ENCODE peak calls at places on chromosome 11, in ten cellular contexts. One of them, this sample, is unnamed.

GRCh38 chr11:12925520-12925919 is 83.6 kb upstream of the RASSF10 start:
- DNase-seq in naive thymus-derived CD8-positive, alpha-beta T cell: no peak
- DNase-seq in COR-L47: no peak
- DNase-seq in DMS153: no peak
- DNase-seq in ELR: no peak
- DNase-seq in T47D: no peak
- DNase-seq in T-cell: no peak
- DNase-seq in omental fat pad: no peak
- DNase-seq in stimulated activated naive CD4-positive, alpha-beta T cell treated with Interleukin-2 at 50 U/mL for 16 hours: no peak
- DNase-seq in NCI-H1092: no peak
- DNase-seq in this sample: no peak

GRCh38 chr11:97454988-97455387 is 1065.2 kb downstream of the JRKL start:
- DNase-seq in naive thymus-derived CD8-positive, alpha-beta T cell: no peak
- DNase-seq in COR-L47: peak; percentile 52
- DNase-seq in DMS153: no peak
- DNase-seq in ELR: peak; percentile 70
- DNase-seq in T47D: peak; percentile 75
- DNase-seq in T-cell: no peak
- DNase-seq in omental fat pad: no peak
- DNase-seq in stimulated activated naive CD4-positive, alpha-beta T cell treated with Interleukin-2 at 50 U/mL for 16 hours: no peak
- DNase-seq in NCI-H1092: peak; percentile 27
- DNase-seq in this sample: no peak

GRCh38 chr11:63639195-63639832 is 25.1 kb upstream of the PLAAT3 start:
- DNase-seq in naive thymus-derived CD8-positive, alpha-beta T cell: no peak
- DNase-seq in COR-L47: no peak
- DNase-seq in DMS153: no peak
- DNase-seq in ELR: peak; percentile 54
- DNase-seq in T47D: no peak
- DNase-seq in T-cell: no peak
- DNase-seq in omental fat pad: no peak
- DNase-seq in stimulated activated naive CD4-positive, alpha-beta T cell treated with Interleukin-2 at 50 U/mL for 16 hours: no peak
- DNase-seq in NCI-H1092: no peak
- DNase-seq in this sample: no peak

GRCh38 chr11:18844753-18845367 is 53.3 kb upstream of the PTPN5 start:
- DNase-seq in naive thymus-derived CD8-positive, alpha-beta T cell: no peak
- DNase-seq in COR-L47: peak; percentile 13
- DNase-seq in DMS153: peak; percentile 15
- DNase-seq in ELR: peak; percentile 59
- DNase-seq in T47D: peak; percentile 52
- DNase-seq in T-cell: no peak
- DNase-seq in omental fat pad: no peak
- DNase-seq in stimulated activated naive CD4-positive, alpha-beta T cell treated with Interleukin-2 at 50 U/mL for 16 hours: no peak
- DNase-seq in NCI-H1092: no peak
- DNase-seq in this sample: peak; percentile 36

GRCh38 chr11:11993814-11994213 is 14.6 kb downstream of the DKK3 start:
- DNase-seq in naive thymus-derived CD8-positive, alpha-beta T cell: no peak
- DNase-seq in COR-L47: no peak
- DNase-seq in DMS153: no peak
- DNase-seq in ELR: peak; percentile 96
- DNase-seq in T47D: peak; percentile 16
- DNase-seq in T-cell: no peak
- DNase-seq in omental fat pad: no peak
- DNase-seq in stimulated activated naive CD4-positive, alpha-beta T cell treated with Interleukin-2 at 50 U/mL for 16 hours: no peak
- DNase-seq in NCI-H1092: no peak
- DNase-seq in this sample: no peak

GRCh38 chr11:126465573-126466287 is 110.2 kb downstream of the ST3GAL4 start:
- DNase-seq in naive thymus-derived CD8-positive, alpha-beta T cell: no peak
- DNase-seq in COR-L47: peak; percentile 79
- DNase-seq in DMS153: peak; percentile 39
- DNase-seq in ELR: no peak
- DNase-seq in T47D: no peak
- DNase-seq in T-cell: no peak
- DNase-seq in omental fat pad: no peak
- DNase-seq in stimulated activated naive CD4-positive, alpha-beta T cell treated with Interleukin-2 at 50 U/mL for 16 hours: no peak
- DNase-seq in NCI-H1092: peak; percentile 61
- DNase-seq in this sample: no peak

GRCh38 chr11:114416441-114416928 is 16.0 kb downstream of the RBM7 start:
- DNase-seq in naive thymus-derived CD8-positive, alpha-beta T cell: no peak
- DNase-seq in COR-L47: no peak
- DNase-seq in DMS153: no peak
- DNase-seq in ELR: peak; percentile 22
- DNase-seq in T47D: no peak
- DNase-seq in T-cell: no peak
- DNase-seq in omental fat pad: no peak
- DNase-seq in stimulated activated naive CD4-positive, alpha-beta T cell treated with Interleukin-2 at 50 U/mL for 16 hours: no peak
- DNase-seq in NCI-H1092: no peak
- DNase-seq in this sample: no peak

GRCh38 chr11:127252321-127252720 is 251.8 kb upstream of the KIRREL3 start:
- DNase-seq in naive thymus-derived CD8-positive, alpha-beta T cell: no peak
- DNase-seq in COR-L47: no peak
- DNase-seq in DMS153: no peak
- DNase-seq in ELR: no peak
- DNase-seq in T47D: no peak
- DNase-seq in T-cell: no peak
- DNase-seq in omental fat pad: no peak
- DNase-seq in stimulated activated naive CD4-positive, alpha-beta T cell treated with Interleukin-2 at 50 U/mL for 16 hours: no peak
- DNase-seq in NCI-H1092: no peak
- DNase-seq in this sample: peak; percentile 31

GRCh38 chr11:76623884-76624419 is 46.6 kb downstream of the LRRC32 start:
- DNase-seq in naive thymus-derived CD8-positive, alpha-beta T cell: no peak
- DNase-seq in COR-L47: no peak
- DNase-seq in DMS153: no peak
- DNase-seq in ELR: no peak
- DNase-seq in T47D: no peak
- DNase-seq in T-cell: no peak
- DNase-seq in omental fat pad: no peak
- DNase-seq in stimulated activated naive CD4-positive, alpha-beta T cell treated with Interleukin-2 at 50 U/mL for 16 hours: no peak
- DNase-seq in NCI-H1092: no peak
- DNase-seq in this sample: no peak

GRCh38 chr11:75760710-75761493 is 7.7 kb upstream of the DGAT2 start:
- DNase-seq in naive thymus-derived CD8-positive, alpha-beta T cell: no peak
- DNase-seq in COR-L47: no peak
- DNase-seq in DMS153: no peak
- DNase-seq in ELR: peak; percentile 91
- DNase-seq in T47D: no peak
- DNase-seq in T-cell: no peak
- DNase-seq in omental fat pad: no peak
- DNase-seq in stimulated activated naive CD4-positive, alpha-beta T cell treated with Interleukin-2 at 50 U/mL for 16 hours: no peak
- DNase-seq in NCI-H1092: no peak
- DNase-seq in this sample: no peak

GRCh38 chr11:91926967-91927366 is 297.7 kb upstream of the FAT3 start:
- DNase-seq in naive thymus-derived CD8-positive, alpha-beta T cell: no peak
- DNase-seq in COR-L47: no peak
- DNase-seq in DMS153: no peak
- DNase-seq in ELR: no peak
- DNase-seq in T47D: no peak
- DNase-seq in T-cell: no peak
- DNase-seq in omental fat pad: no peak
- DNase-seq in stimulated activated naive CD4-positive, alpha-beta T cell treated with Interleukin-2 at 50 U/mL for 16 hours: no peak
- DNase-seq in NCI-H1092: no peak
- DNase-seq in this sample: no peak

GRCh38 chr11:59221438-59221837 is 8.7 kb upstream of the MPEG1 start:
- DNase-seq in naive thymus-derived CD8-positive, alpha-beta T cell: no peak
- DNase-seq in COR-L47: no peak
- DNase-seq in DMS153: no peak
- DNase-seq in ELR: peak; percentile 80
- DNase-seq in T47D: no peak
- DNase-seq in T-cell: no peak
- DNase-seq in omental fat pad: no peak
- DNase-seq in stimulated activated naive CD4-positive, alpha-beta T cell treated with Interleukin-2 at 50 U/mL for 16 hours: no peak
- DNase-seq in NCI-H1092: no peak
- DNase-seq in this sample: no peak

GRCh38 chr11:127392575-127392974 is 392.0 kb upstream of the KIRREL3 start:
- DNase-seq in naive thymus-derived CD8-positive, alpha-beta T cell: no peak
- DNase-seq in COR-L47: no peak
- DNase-seq in DMS153: no peak
- DNase-seq in ELR: no peak
- DNase-seq in T47D: no peak
- DNase-seq in T-cell: no peak
- DNase-seq in omental fat pad: no peak
- DNase-seq in stimulated activated naive CD4-positive, alpha-beta T cell treated with Interleukin-2 at 50 U/mL for 16 hours: no peak
- DNase-seq in NCI-H1092: no peak
- DNase-seq in this sample: no peak

GRCh38 chr11:115637842-115638241 is 133.6 kb upstream of the CADM1 start:
- DNase-seq in naive thymus-derived CD8-positive, alpha-beta T cell: no peak
- DNase-seq in COR-L47: no peak
- DNase-seq in DMS153: no peak
- DNase-seq in ELR: no peak
- DNase-seq in T47D: no peak
- DNase-seq in T-cell: no peak
- DNase-seq in omental fat pad: no peak
- DNase-seq in stimulated activated naive CD4-positive, alpha-beta T cell treated with Interleukin-2 at 50 U/mL for 16 hours: no peak
- DNase-seq in NCI-H1092: no peak
- DNase-seq in this sample: no peak

GRCh38 chr11:97761175-97761574 is 1259.6 kb upstream of the CNTN5 start:
- DNase-seq in naive thymus-derived CD8-positive, alpha-beta T cell: no peak
- DNase-seq in COR-L47: no peak
- DNase-seq in DMS153: no peak
- DNase-seq in ELR: no peak
- DNase-seq in T47D: no peak
- DNase-seq in T-cell: no peak
- DNase-seq in omental fat pad: no peak
- DNase-seq in stimulated activated naive CD4-positive, alpha-beta T cell treated with Interleukin-2 at 50 U/mL for 16 hours: no peak
- DNase-seq in NCI-H1092: no peak
- DNase-seq in this sample: no peak

GRCh38 chr11:130580372-130580771 is 131.9 kb downstream of the ADAMTS15 start:
- DNase-seq in naive thymus-derived CD8-positive, alpha-beta T cell: no peak
- DNase-seq in COR-L47: peak; percentile 83
- DNase-seq in DMS153: peak; percentile 87
- DNase-seq in ELR: peak; percentile 77
- DNase-seq in T47D: no peak
- DNase-seq in T-cell: no peak
- DNase-seq in omental fat pad: no peak
- DNase-seq in stimulated activated naive CD4-positive, alpha-beta T cell treated with Interleukin-2 at 50 U/mL for 16 hours: no peak
- DNase-seq in NCI-H1092: no peak
- DNase-seq in this sample: no peak

GRCh38 chr11:64305691-64306562 is 603 bp downstream of the ESRRA start:
- DNase-seq in naive thymus-derived CD8-positive, alpha-beta T cell: peak; percentile 53
- DNase-seq in COR-L47: peak; percentile 51
- DNase-seq in DMS153: peak; percentile 25
- DNase-seq in ELR: peak; percentile 56
- DNase-seq in T47D: peak; percentile 78
- DNase-seq in T-cell: peak; percentile 45
- DNase-seq in omental fat pad: no peak
- DNase-seq in stimulated activated naive CD4-positive, alpha-beta T cell treated with Interleukin-2 at 50 U/mL for 16 hours: peak; percentile 66
- DNase-seq in NCI-H1092: no peak
- DNase-seq in this sample: peak; percentile 69

GRCh38 chr11:112225753-112226061 is 521 bp upstream of the PTS start:
- DNase-seq in naive thymus-derived CD8-positive, alpha-beta T cell: no peak
- DNase-seq in COR-L47: peak; percentile 17
- DNase-seq in DMS153: no peak
- DNase-seq in ELR: peak; percentile 85
- DNase-seq in T47D: no peak
- DNase-seq in T-cell: no peak
- DNase-seq in omental fat pad: no peak
- DNase-seq in stimulated activated naive CD4-positive, alpha-beta T cell treated with Interleukin-2 at 50 U/mL for 16 hours: no peak
- DNase-seq in NCI-H1092: peak; percentile 27
- DNase-seq in this sample: no peak

GRCh38 chr11:8252946-8253345 is 10.7 kb downstream of the LMO1 start:
- DNase-seq in naive thymus-derived CD8-positive, alpha-beta T cell: no peak
- DNase-seq in COR-L47: no peak
- DNase-seq in DMS153: no peak
- DNase-seq in ELR: no peak
- DNase-seq in T47D: no peak
- DNase-seq in T-cell: no peak
- DNase-seq in omental fat pad: no peak
- DNase-seq in stimulated activated naive CD4-positive, alpha-beta T cell treated with Interleukin-2 at 50 U/mL for 16 hours: no peak
- DNase-seq in NCI-H1092: no peak
- DNase-seq in this sample: no peak

GRCh38 chr11:120303004-120303637 is 22.0 kb upstream of the TLCD5 start:
- DNase-seq in naive thymus-derived CD8-positive, alpha-beta T cell: peak; percentile 30
- DNase-seq in COR-L47: peak; percentile 62
- DNase-seq in DMS153: peak; percentile 22
- DNase-seq in ELR: peak; percentile 86
- DNase-seq in T47D: peak; percentile 89
- DNase-seq in T-cell: peak; percentile 8
- DNase-seq in omental fat pad: peak; percentile 65
- DNase-seq in stimulated activated naive CD4-positive, alpha-beta T cell treated with Interleukin-2 at 50 U/mL for 16 hours: peak; percentile 55
- DNase-seq in NCI-H1092: peak; percentile 32
- DNase-seq in this sample: peak; percentile 79

GRCh38 chr11:12441081-12441801 is 63.9 kb downstream of the PARVA start:
- DNase-seq in naive thymus-derived CD8-positive, alpha-beta T cell: no peak
- DNase-seq in COR-L47: no peak
- DNase-seq in DMS153: no peak
- DNase-seq in ELR: peak; percentile 70
- DNase-seq in T47D: no peak
- DNase-seq in T-cell: no peak
- DNase-seq in omental fat pad: no peak
- DNase-seq in stimulated activated naive CD4-positive, alpha-beta T cell treated with Interleukin-2 at 50 U/mL for 16 hours: no peak
- DNase-seq in NCI-H1092: no peak
- DNase-seq in this sample: no peak

GRCh38 chr11:36818410-36818809 is 220.4 kb upstream of the RAG2 start:
- DNase-seq in naive thymus-derived CD8-positive, alpha-beta T cell: no peak
- DNase-seq in COR-L47: no peak
- DNase-seq in DMS153: no peak
- DNase-seq in ELR: peak; percentile 38
- DNase-seq in T47D: peak; percentile 8
- DNase-seq in T-cell: no peak
- DNase-seq in omental fat pad: no peak
- DNase-seq in stimulated activated naive CD4-positive, alpha-beta T cell treated with Interleukin-2 at 50 U/mL for 16 hours: no peak
- DNase-seq in NCI-H1092: no peak
- DNase-seq in this sample: peak; percentile 6

GRCh38 chr11:71283960-71284359 is 31.6 kb upstream of the SHANK2 start:
- DNase-seq in naive thymus-derived CD8-positive, alpha-beta T cell: no peak
- DNase-seq in COR-L47: no peak
- DNase-seq in DMS153: no peak
- DNase-seq in ELR: no peak
- DNase-seq in T47D: peak; percentile 98
- DNase-seq in T-cell: no peak
- DNase-seq in omental fat pad: no peak
- DNase-seq in stimulated activated naive CD4-positive, alpha-beta T cell treated with Interleukin-2 at 50 U/mL for 16 hours: no peak
- DNase-seq in NCI-H1092: no peak
- DNase-seq in this sample: no peak

GRCh38 chr11:33620423-33621120 is 80.1 kb downstream of the C11orf91 start:
- DNase-seq in naive thymus-derived CD8-positive, alpha-beta T cell: no peak
- DNase-seq in COR-L47: peak; percentile 70
- DNase-seq in DMS153: no peak
- DNase-seq in ELR: peak; percentile 71
- DNase-seq in T47D: no peak
- DNase-seq in T-cell: no peak
- DNase-seq in omental fat pad: no peak
- DNase-seq in stimulated activated naive CD4-positive, alpha-beta T cell treated with Interleukin-2 at 50 U/mL for 16 hours: no peak
- DNase-seq in NCI-H1092: no peak
- DNase-seq in this sample: no peak

GRCh38 chr11:12531681-12532080 is 142.5 kb upstream of the TEAD1 start:
- DNase-seq in naive thymus-derived CD8-positive, alpha-beta T cell: no peak
- DNase-seq in COR-L47: no peak
- DNase-seq in DMS153: no peak
- DNase-seq in ELR: no peak
- DNase-seq in T47D: no peak
- DNase-seq in T-cell: no peak
- DNase-seq in omental fat pad: no peak
- DNase-seq in stimulated activated naive CD4-positive, alpha-beta T cell treated with Interleukin-2 at 50 U/mL for 16 hours: no peak
- DNase-seq in NCI-H1092: no peak
- DNase-seq in this sample: no peak

GRCh38 chr11:11324090-11324489 is 29.0 kb downstream of the CSNK2A3 start:
- DNase-seq in naive thymus-derived CD8-positive, alpha-beta T cell: no peak
- DNase-seq in COR-L47: no peak
- DNase-seq in DMS153: no peak
- DNase-seq in ELR: no peak
- DNase-seq in T47D: no peak
- DNase-seq in T-cell: no peak
- DNase-seq in omental fat pad: no peak
- DNase-seq in stimulated activated naive CD4-positive, alpha-beta T cell treated with Interleukin-2 at 50 U/mL for 16 hours: no peak
- DNase-seq in NCI-H1092: no peak
- DNase-seq in this sample: no peak

GRCh38 chr11:995752-996420 is 40.6 kb downstream of the MUC6 start:
- DNase-seq in naive thymus-derived CD8-positive, alpha-beta T cell: no peak
- DNase-seq in COR-L47: no peak
- DNase-seq in DMS153: no peak
- DNase-seq in ELR: no peak
- DNase-seq in T47D: peak; percentile 34
- DNase-seq in T-cell: no peak
- DNase-seq in omental fat pad: no peak
- DNase-seq in stimulated activated naive CD4-positive, alpha-beta T cell treated with Interleukin-2 at 50 U/mL for 16 hours: no peak
- DNase-seq in NCI-H1092: no peak
- DNase-seq in this sample: peak; percentile 92

GRCh38 chr11:45809456-45810395 is 4.8 kb downstream of the SLC35C1 start:
- DNase-seq in naive thymus-derived CD8-positive, alpha-beta T cell: no peak
- DNase-seq in COR-L47: no peak
- DNase-seq in DMS153: no peak
- DNase-seq in ELR: no peak
- DNase-seq in T47D: no peak
- DNase-seq in T-cell: no peak
- DNase-seq in omental fat pad: no peak
- DNase-seq in stimulated activated naive CD4-positive, alpha-beta T cell treated with Interleukin-2 at 50 U/mL for 16 hours: no peak
- DNase-seq in NCI-H1092: no peak
- DNase-seq in this sample: no peak

This sample was measured in GM20000.